ENCODE peak calls at places on chromosomes 11 and 22, in ten cellular contexts. A is H9; P is CD8-positive, alpha-beta T cell; S is Peyer's patch; G is AG04449; F is right lobe of liver; J is MCF 10A; C is transverse colon; M is cardiac muscle cell; O is nephron progenitor cell. V is an unnamed sample.

GRCh38 chr11:76224461-76225121 is 18.3 kb upstream of the WNT11 start:
- DNase-seq in A (no peak), P (no peak), S (no peak), G (no peak), F (no peak), J (no peak), C (no peak), M (no peak), O (no peak), V (no peak)

GRCh38 chr22:17436382-17436951 is 67.2 kb downstream of the CECR2 start:
- DNase-seq in A (no peak), P (no peak), S (no peak), G (no peak), F (no peak), J (no peak), C (no peak), M (peak), O (peak), V (no peak)

GRCh38 chr11:112817376-112817775 is 143.8 kb upstream of the NCAM1 start:
- DNase-seq in A (no peak), P (no peak), S (no peak), G (no peak), F (no peak), J (no peak), C (no peak), M (no peak), O (no peak), V (no peak)

GRCh38 chr11:2369320-2369719 is 7.8 kb upstream of the CD81 start:
- DNase-seq in A (no peak), P (no peak), S (no peak), G (no peak), F (peak), J (no peak), C (no peak), M (no peak), O (no peak), V (no peak)

GRCh38 chr11:70532728-70533127 is 134.4 kb downstream of the CTTN start:
- DNase-seq in A (no peak), P (no peak), S (no peak), G (no peak), F (no peak), J (no peak), C (no peak), M (no peak), O (no peak), V (no peak)

GRCh38 chr22:47782461-47783075 is 1020.1 kb downstream of the TBC1D22A start:
- DNase-seq in A (no peak), P (no peak), S (peak), G (no peak), F (no peak), J (no peak), C (no peak), M (no peak), O (no peak), V (no peak)

GRCh38 chr11:122843281-122844150 is 5.2 kb downstream of the CRTAM start:
- DNase-seq in A (no peak), P (peak), S (peak), G (no peak), F (no peak), J (no peak), C (no peak), M (no peak), O (no peak), V (no peak)

GRCh38 chr11:93498099-93499040 is 44.8 kb downstream of the SMCO4 start:
- DNase-seq in A (peak), P (no peak), S (no peak), G (no peak), F (no peak), J (peak), C (no peak), M (no peak), O (no peak), V (peak)

DNA sequence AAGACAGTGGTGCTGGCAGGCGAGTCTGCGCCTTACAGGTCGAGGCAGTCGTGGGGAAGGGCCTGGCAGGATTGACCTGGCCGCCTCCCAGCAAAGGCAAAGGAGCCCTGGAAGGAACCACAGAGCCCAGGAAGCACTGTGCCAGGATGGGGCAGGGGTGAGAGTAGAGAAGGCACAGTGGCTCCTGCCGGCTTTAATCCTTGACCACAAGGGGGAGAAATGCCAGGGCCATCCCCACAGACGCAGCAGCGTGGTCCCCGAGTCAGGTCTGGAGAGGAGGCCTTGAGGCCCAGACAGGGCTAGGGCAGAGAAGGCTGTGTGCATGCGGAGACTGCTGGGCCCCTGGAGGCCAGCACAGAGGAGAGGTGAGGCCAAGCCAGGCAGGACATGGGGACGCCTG is 9.9 kb upstream of the NDUFS8 start:
- DNase-seq in A (peak), P (no peak), S (no peak), G (no peak), F (no peak), J (peak), C (no peak), M (peak), O (no peak), V (no peak)
- TF ChIP-seq CTCF in A (peak), P (no peak), S (no peak), G (peak), F (peak), J (peak), C (peak), M (peak), O (peak), V (no peak)

GRCh38 chr22:45576273-45576625 is 73.6 kb downstream of the FBLN1 start:
- DNase-seq in A (no peak), P (no peak), S (no peak), G (no peak), F (no peak), J (no peak), C (no peak), M (no peak), O (no peak), V (no peak)

GRCh38 chr22:45578524-45579147 is 76.0 kb downstream of the FBLN1 start:
- DNase-seq in A (no peak), P (no peak), S (no peak), G (no peak), F (no peak), J (no peak), C (no peak), M (no peak), O (no peak), V (no peak)

GRCh38 chr22:45576730-45577464 is 74.2 kb downstream of the FBLN1 start:
- DNase-seq in A (no peak), P (no peak), S (no peak), G (no peak), F (no peak), J (no peak), C (no peak), M (no peak), O (no peak), V (no peak)

GRCh38 chr22:45579306-45579705 is 76.6 kb downstream of the FBLN1 start:
- DNase-seq in A (no peak), P (no peak), S (no peak), G (no peak), F (no peak), J (no peak), C (no peak), M (no peak), O (no peak), V (no peak)

GRCh38 chr22:45577746-45578523 is 75.3 kb downstream of the FBLN1 start:
- DNase-seq in A (peak), P (peak), S (peak), G (no peak), F (peak), J (peak), C (peak), M (peak), O (peak), V (peak)
- TF ChIP-seq CTCF in A (peak), P (peak), S (peak), G (peak), F (peak), J (peak), C (peak), M (peak), O (peak), V (peak)

GRCh38 chr22:49321477-49322055 is 506.1 kb downstream of the BRD1 start:
- DNase-seq in A (peak), P (no peak), S (peak), G (no peak), F (peak), J (no peak), C (no peak), M (no peak), O (no peak), V (no peak)

GRCh38 chr22:49322231-49322630 is 505.4 kb downstream of the BRD1 start:
- DNase-seq in A (no peak), P (no peak), S (peak), G (no peak), F (no peak), J (no peak), C (no peak), M (no peak), O (no peak), V (no peak)

GRCh38 chr22:49312601-49313000 is 515.1 kb downstream of the BRD1 start:
- DNase-seq in A (no peak), P (no peak), S (no peak), G (no peak), F (no peak), J (no peak), C (no peak), M (no peak), O (no peak), V (no peak)

GRCh38 chr22:49320714-49321476 is 506.8 kb downstream of the BRD1 start:
- DNase-seq in A (peak), P (no peak), S (no peak), G (no peak), F (no peak), J (no peak), C (no peak), M (no peak), O (no peak), V (no peak)

GRCh38 chr22:49317369-49317768 is 510.3 kb downstream of the BRD1 start:
- DNase-seq in A (no peak), P (no peak), S (no peak), G (no peak), F (no peak), J (no peak), C (no peak), M (no peak), O (no peak), V (no peak)
- TF ChIP-seq CTCF in A (peak), P (no peak), S (no peak), G (no peak), F (no peak), J (no peak), C (no peak), M (no peak), O (no peak), V (no peak)

GRCh38 chr11:79461144-79461543 is 20.3 kb upstream of the TENM4 start:
- DNase-seq in A (no peak), P (no peak), S (no peak), G (no peak), F (no peak), J (peak), C (no peak), M (peak), O (peak), V (peak)
- TF ChIP-seq CTCF in A (peak), P (no peak), S (no peak), G (peak), F (peak), J (peak), C (peak), M (peak), O (peak), V (peak)